ENCODE peak calls at places on chromosomes 11 and 22, in five cellular contexts. P, F, R, B and S are unnamed samples.

GRCh38 chr22:47151490-47151889 is 389.0 kb downstream of the TBC1D22A start:
- DNase-seq in P (no peak), F (no peak), R (no peak), B (no peak), S (no peak)

GRCh38 chr11:102620858-102621561 is 4.1 kb downstream of the MMP20 start:
- DNase-seq in P (no peak), F (no peak), R (no peak), B (no peak), S (peak)

GRCh38 chr11:27350503-27350902 is 12.5 kb downstream of the CCDC34 start:
- DNase-seq in P (no peak), F (no peak), R (no peak), B (no peak), S (no peak)

GRCh38 chr11:57335343-57336110 is at the start of gene SSRP1:
- DNase-seq in P (peak), F (peak), R (peak), B (peak), S (peak)

GRCh38 chr11:59957094-59957493 is 6.7 kb upstream of the OOSP4A start:
- DNase-seq in P (no peak), F (no peak), R (no peak), B (no peak), S (no peak)

GRCh38 chr11:111574373-111575230 is 27.6 kb upstream of the SIK2 start:
- DNase-seq in P (no peak), F (no peak), R (no peak), B (no peak), S (peak)

GRCh38 chr11:38392176-38392575 is 1794.1 kb upstream of the RAG2 start:
- DNase-seq in P (no peak), F (no peak), R (no peak), B (no peak), S (no peak)

GRCh38 chr11:44708063-44708462 is 18.7 kb upstream of the TSPAN18 start:
- DNase-seq in P (no peak), F (no peak), R (no peak), B (no peak), S (no peak)

GRCh38 chr11:45857834-45858492 is 10.7 kb downstream of the CRY2 start:
- DNase-seq in P (no peak), F (peak), R (no peak), B (no peak), S (no peak)

GRCh38 chr11:62652156-62653006 is 721 bp downstream of the INTS5 start:
- DNase-seq in P (no peak), F (no peak), R (no peak), B (no peak), S (no peak)

GRCh38 chr11:62910141-62910882 is 10.9 kb downstream of the CHRM1 start:
- DNase-seq in P (no peak), F (no peak), R (no peak), B (no peak), S (no peak)

GRCh38 chr11:93393386-93393785 is 62.8 kb downstream of the DEUP1 start:
- DNase-seq in P (no peak), F (no peak), R (no peak), B (no peak), S (no peak)

GRCh38 chr22:44535362-44536095 is 37.5 kb upstream of the RTL6 start:
- DNase-seq in P (no peak), F (no peak), R (no peak), B (no peak), S (no peak)

GRCh38 chr22:45211848-45212247 is 28.8 kb downstream of the KIAA0930 start:
- DNase-seq in P (peak), F (no peak), R (peak), B (no peak), S (no peak)

GRCh38 chr11:117597083-117597482 is 199.9 kb downstream of the DSCAML1 start:
- DNase-seq in P (no peak), F (peak), R (peak), B (peak), S (peak)

GRCh38 chr11:73801136-73801535 is 13.5 kb downstream of the MRPL48 start:
- DNase-seq in P (no peak), F (no peak), R (no peak), B (no peak), S (no peak)

GRCh38 chr11:43738600-43739409 is 58.3 kb downstream of the HSD17B12 start:
- DNase-seq in P (no peak), F (no peak), R (no peak), B (no peak), S (no peak)

GRCh38 chr11:94151903-94152677 is 23.4 kb downstream of the PANX1 start:
- DNase-seq in P (no peak), F (no peak), R (peak), B (no peak), S (no peak)

GRCh38 chr11:18171377-18172000 is 1.1 kb upstream of the MRGPRX4 start:
- DNase-seq in P (peak), F (no peak), R (peak), B (peak), S (no peak)
- TF ChIP-seq CTCF in P (peak), F (no peak), R (peak), B (peak), S (peak)

GRCh38 chr11:129455756-129456436 is 80.2 kb downstream of the BARX2 start:
- DNase-seq in P (no peak), F (no peak), R (no peak), B (no peak), S (no peak)

GRCh38 chr11:129460714-129461113 is 85.1 kb downstream of the BARX2 start:
- DNase-seq in P (no peak), F (no peak), R (no peak), B (no peak), S (no peak)

GRCh38 chr11:129458278-129458677 is 82.6 kb downstream of the BARX2 start:
- DNase-seq in P (no peak), F (no peak), R (no peak), B (no peak), S (no peak)

GRCh38 chr11:129457321-129457720 is 81.7 kb downstream of the BARX2 start:
- DNase-seq in P (no peak), F (no peak), R (no peak), B (no peak), S (no peak)

GRCh38 chr11:129458756-129459535 is 83.3 kb downstream of the BARX2 start:
- DNase-seq in P (no peak), F (no peak), R (no peak), B (no peak), S (no peak)
- TF ChIP-seq CTCF in P (no peak), F (no peak), R (no peak), B (no peak), S (no peak)

GRCh38 chr11:33160147-33160546 is 1.1 kb downstream of the CSTF3 start:
- DNase-seq in P (no peak), F (no peak), R (no peak), B (no peak), S (no peak)
- TF ChIP-seq CTCF in P (no peak), F (no peak), R (no peak), B (no peak), S (no peak)

DNA sequence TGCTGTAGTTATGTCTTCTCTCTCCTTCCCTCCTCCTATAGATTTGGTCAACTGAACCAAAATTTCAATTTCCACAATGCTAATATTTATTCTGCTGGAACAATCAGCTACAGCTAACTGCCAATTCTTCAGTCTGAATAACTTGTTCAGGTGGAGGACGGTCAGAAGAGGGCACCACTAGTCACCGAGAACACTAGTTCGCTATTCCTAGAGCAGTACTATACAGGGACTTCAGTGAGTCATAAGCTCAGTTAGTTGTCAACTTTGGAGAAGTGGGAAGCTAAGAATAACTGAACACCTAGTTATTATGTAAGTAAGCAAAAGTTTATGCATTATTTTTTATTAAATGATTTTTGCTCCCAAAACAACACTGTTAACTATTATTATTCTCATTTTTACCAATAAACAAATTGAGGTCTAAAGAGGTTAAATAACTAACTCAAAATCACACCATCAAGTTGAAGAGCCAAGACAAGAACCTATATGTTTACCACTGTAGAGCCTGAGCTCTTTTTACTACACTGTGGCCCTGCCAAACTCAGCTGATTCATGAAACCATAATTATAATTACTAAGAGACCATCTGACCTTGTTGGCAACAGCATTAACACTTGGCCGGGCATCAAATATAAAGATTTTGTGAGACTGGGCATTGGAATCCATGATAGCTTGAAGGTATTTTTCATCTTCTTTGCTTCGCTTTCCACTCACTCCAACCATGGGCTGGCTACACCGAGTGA is 59.0 kb downstream of the CEP57 start:
- DNase-seq in P (no peak), F (no peak), R (peak), B (peak), S (peak)
- TF ChIP-seq CTCF in P (peak), F (peak), R (peak), B (peak), S (peak)

GRCh38 chr22:41543854-41544670 is at the start of gene POLR3H:
- DNase-seq in P (peak), F (peak), R (peak), B (peak), S (peak)
- TF ChIP-seq CTCF in P (peak), F (peak), R (peak), B (peak), S (peak)

DNA sequence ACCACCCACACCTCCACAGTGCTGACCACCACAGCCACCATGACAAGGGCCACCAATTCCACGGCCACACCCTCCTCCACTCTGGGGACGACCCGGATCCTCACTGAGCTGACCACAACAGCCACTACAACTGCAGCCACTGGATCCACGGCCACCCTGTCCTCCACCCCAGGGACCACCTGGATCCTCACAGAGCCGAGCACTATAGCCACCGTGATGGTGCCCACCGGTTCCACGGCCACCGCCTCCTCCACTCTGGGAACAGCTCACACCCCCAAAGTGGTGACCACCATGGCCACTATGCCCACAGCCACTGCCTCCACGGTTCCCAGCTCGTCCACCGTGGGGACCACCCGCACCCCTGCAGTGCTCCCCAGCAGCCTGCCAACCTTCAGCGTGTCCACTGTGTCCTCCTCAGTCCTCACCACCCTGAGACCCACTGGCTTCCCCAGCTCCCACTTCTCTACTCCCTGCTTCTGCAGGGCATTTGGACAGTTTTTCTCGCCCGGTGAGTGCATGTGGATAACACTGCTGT is 28.4 kb downstream of the MUC5B start:
- DNase-seq in P (no peak), F (no peak), R (no peak), B (no peak), S (no peak)
- TF ChIP-seq CTCF in P (no peak), F (no peak), R (no peak), B (no peak), S (no peak)

DNA sequence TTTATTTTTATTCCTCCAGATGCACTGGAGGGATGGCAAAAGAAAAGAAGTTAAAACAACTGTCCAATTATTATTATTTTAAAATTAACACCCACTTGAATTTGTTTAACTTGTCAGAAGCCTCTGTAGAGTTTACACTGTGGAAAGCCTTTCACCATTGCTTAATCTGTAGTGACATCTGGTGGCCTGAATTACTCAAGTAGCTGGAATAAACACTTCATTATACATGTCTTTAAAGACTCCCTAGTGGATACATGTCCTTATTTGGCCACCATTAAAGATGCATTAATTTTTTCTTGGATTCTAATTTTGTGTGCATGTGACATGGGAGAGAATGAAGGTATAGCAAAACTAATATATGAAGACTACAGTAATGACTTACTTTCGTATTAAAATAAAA is 1496.5 kb downstream of the FAM181B start:
- DNase-seq in P (no peak), F (no peak), R (no peak), B (no peak), S (peak)
- TF ChIP-seq CTCF in P (peak), F (peak), R (peak), B (peak), S (peak)

DNA sequence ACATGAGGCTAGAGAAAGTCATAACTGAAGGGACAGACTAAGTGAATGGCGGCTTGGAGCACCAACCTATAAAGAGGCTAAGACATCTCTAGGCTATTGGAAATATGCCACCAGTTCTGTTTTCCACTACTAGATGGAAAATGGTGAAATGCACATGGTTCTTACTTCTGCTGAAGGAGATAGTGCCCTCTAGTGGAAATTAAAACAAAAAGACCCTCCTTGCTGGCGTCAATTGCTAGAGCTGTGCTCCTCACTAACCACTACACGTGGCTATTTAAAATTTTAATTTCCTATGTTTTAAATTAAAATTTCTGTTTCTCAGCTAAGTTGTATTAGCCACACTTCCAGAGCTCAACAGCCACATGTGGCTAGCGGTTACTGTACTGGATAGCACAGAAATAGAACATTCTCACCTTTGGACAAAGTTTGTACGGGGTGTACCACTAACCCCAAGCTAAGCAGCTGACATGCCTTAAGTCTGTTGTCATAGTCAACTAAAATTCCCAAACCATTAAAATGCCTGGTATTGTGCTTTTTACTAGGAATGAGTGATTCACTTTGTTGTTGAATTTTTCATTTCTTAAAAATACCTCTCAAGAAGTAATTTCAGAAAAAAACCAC is 34.1 kb upstream of the CALCA start:
- DNase-seq in P (no peak), F (no peak), R (no peak), B (peak), S (no peak)
- TF ChIP-seq CTCF in P (peak), F (peak), R (peak), B (no peak), S (peak)